ENCODE peak calls at places on chromosome 22, in four cellular contexts. Z, S, F and D are unnamed samples.

GRCh38 chr22:19446603-19447387 is 716 bp downstream of the C22orf39 start:
- DNase-seq in F (no peak), S (no peak), Z (no peak), D (no peak)

GRCh38 chr22:43996170-43996980 is 27.7 kb upstream of the PARVB start:
- DNase-seq in F (peak), Z (peak), S (no peak), D (no peak)

GRCh38 chr22:28398987-28399386 is 280.7 kb downstream of the TTC28 start:
- DNase-seq in Z (no peak), S (no peak), F (no peak), D (no peak)

GRCh38 chr22:49042877-49043859 is 784.5 kb downstream of the BRD1 start:
- DNase-seq in S (no peak), Z (no peak), F (no peak), D (no peak)

GRCh38 chr22:35664955-35665577 is 16.8 kb downstream of the APOL6 start:
- DNase-seq in F (no peak), Z (no peak), S (no peak), D (no peak)

GRCh38 chr22:24205438-24206189 is 24.3 kb downstream of the SUSD2 start:
- DNase-seq in Z (no peak), F (no peak), S (no peak), D (no peak)

GRCh38 chr22:30290318-30290678 is 993 bp upstream of the CASTOR1 start:
- DNase-seq in F (no peak), S (no peak), Z (no peak), D (no peak)

GRCh38 chr22:37624876-37625275 is 14.6 kb upstream of the SH3BP1 start:
- DNase-seq in S (no peak), Z (no peak), F (no peak), D (no peak)

GRCh38 chr22:41699264-41700104 is at the start of gene MEI1:
- DNase-seq in F (peak), Z (peak), S (peak), D (no peak)

GRCh38 chr22:41288245-41288946 is 2.4 kb upstream of the RANGAP1 start:
- DNase-seq in F (peak), S (peak), Z (peak), D (peak)

GRCh38 chr22:20463324-20464095 is 25.9 kb upstream of the SCARF2 start:
- DNase-seq in F (no peak), S (no peak), Z (no peak), D (no peak)

GRCh38 chr22:37284807-37285355 is 2.6 kb downstream of the CYTH4 start:
- DNase-seq in F (no peak), Z (peak), S (no peak), D (no peak)

GRCh38 chr22:22759371-22759770 is 115.0 kb downstream of the GGTLC2 start:
- DNase-seq in S (no peak), F (no peak), Z (no peak), D (no peak)

GRCh38 chr22:46714550-46714949 is 23.5 kb downstream of the CERK start:
- DNase-seq in Z (no peak), F (no peak), S (no peak), D (no peak)

GRCh38 chr22:28978863-28979799 is 82.5 kb downstream of the C22orf31 start:
- DNase-seq in S (no peak), Z (no peak), F (peak), D (no peak)

GRCh38 chr22:40028098-40028425 is 33.3 kb downstream of the FAM83F start:
- DNase-seq in S (no peak), F (no peak), Z (no peak), D (no peak)

GRCh38 chr22:45459235-45459634 is 43.4 kb upstream of the FBLN1 start:
- DNase-seq in F (no peak), S (no peak), Z (no peak), D (no peak)

GRCh38 chr22:44382461-44383038 is 69.8 kb upstream of the SHISAL1 start:
- DNase-seq in F (peak), Z (no peak), S (no peak), D (no peak)

GRCh38 chr22:19713650-19714319 is 518 bp upstream of the SEPTIN5 start:
- DNase-seq in Z (no peak), S (no peak), F (no peak), D (no peak)

GRCh38 chr22:20605328-20605727 is 97.9 kb downstream of the MED15 start:
- DNase-seq in S (no peak), Z (no peak), F (no peak), D (no peak)

GRCh38 chr22:33163815-33164214 is 105.6 kb upstream of the SYN3 start:
- DNase-seq in S (peak), F (no peak), Z (no peak), D (no peak)

GRCh38 chr22:42967933-42968332 is 47.0 kb downstream of the PACSIN2 start:
- DNase-seq in S (no peak), F (no peak), Z (no peak), D (no peak)

GRCh38 chr22:17106785-17107546 is 14.2 kb downstream of the TMEM121B start:
- DNase-seq in F (no peak), S (no peak), Z (no peak), D (no peak)

GRCh38 chr22:27541831-27542230 is 259.7 kb downstream of the MN1 start:
- DNase-seq in Z (no peak), F (no peak), S (peak), D (no peak)

GRCh38 chr22:36585841-36586240 is 56.9 kb upstream of the EIF3D start:
- DNase-seq in Z (no peak), S (no peak), F (no peak), D (no peak)

GRCh38 chr22:39954584-39955055 is 5.6 kb upstream of the TMA7B start:
- DNase-seq in F (peak), S (no peak), Z (no peak), D (no peak)

GRCh38 chr22:49233507-49234100 is 594.1 kb downstream of the BRD1 start:
- DNase-seq in S (no peak), F (no peak), Z (no peak), D (no peak)

GRCh38 chr22:20013382-20013871 is 3.2 kb downstream of the ARVCF start:
- DNase-seq in S (no peak), Z (no peak), F (no peak), D (peak)

GRCh38 chr22:50577987-50578775 is at the start of gene CPT1B:
- DNase-seq in Z (no peak), F (no peak), S (no peak), D (no peak)

GRCh38 chr22:24040946-24041345 is 29.8 kb downstream of the CABIN1 start:
- DNase-seq in S (no peak), Z (no peak), F (no peak), D (no peak)

GRCh38 chr22:49372530-49373288 is 455.0 kb downstream of the BRD1 start:
- DNase-seq in S (no peak), Z (no peak), F (no peak), D (peak)

GRCh38 chr22:36757608-36758220 is 18.2 kb downstream of the IFT27 start:
- DNase-seq in S (peak), F (peak), Z (peak), D (peak)